ENCODE peak calls at places on chromosomes 1 and 21, in four cellular contexts. H is stimulated activated CD4-positive, alpha-beta T cell treated with anti-CD3 and anti-CD28 coated beads, Interleukin-12 subunit alpha, Interleukin-12 subunit beta, amount 100 ng/mL, for 4 hours; S is caudate nucleus; M is RKO. V is an unnamed sample.

GRCh38 chr1:235908742-235909520 is 42.2 kb upstream of the LYST start:
- DNase-seq in H (no peak), S (peak), M (peak), V (no peak)

GRCh38 chr1:178220094-178220493 is 126.2 kb downstream of the RASAL2 start:
- DNase-seq in H (no peak), S (no peak), M (peak), V (no peak)

GRCh38 chr1:29083318-29084195 is 40.1 kb downstream of the TMEM200B start:
- DNase-seq in H (no peak), S (no peak), M (no peak), V (no peak)

GRCh38 chr21:15063081-15063820 is 1.5 kb downstream of the NRIP1 start:
- DNase-seq in H (peak), S (no peak), M (peak), V (no peak)

GRCh38 chr1:93199150-93199549 is 18.6 kb downstream of the CCDC18 start:
- DNase-seq in H (no peak), S (no peak), M (no peak), V (no peak)

GRCh38 chr1:58870298-58870676 is 86.4 kb upstream of the JUN start:
- DNase-seq in H (no peak), S (no peak), M (no peak), V (no peak)

GRCh38 chr1:24315391-24315790 is 3.8 kb upstream of the GRHL3 start:
- DNase-seq in H (no peak), S (no peak), M (no peak), V (no peak)

GRCh38 chr21:33976082-33976979 is 60.7 kb upstream of the ATP5PO start:
- DNase-seq in H (peak), S (no peak), M (peak), V (no peak)

GRCh38 chr1:225980005-225980404 is 19.1 kb downstream of the SDE2 start:
- DNase-seq in H (no peak), S (no peak), M (no peak), V (no peak)

GRCh38 chr1:46061146-46061545 is 71.3 kb downstream of the PIK3R3 start:
- DNase-seq in H (no peak), S (no peak), M (no peak), V (no peak)

GRCh38 chr21:38267991-38268858 is 11.4 kb downstream of the KCNJ15 start:
- DNase-seq in H (no peak), S (no peak), M (no peak), V (no peak)

GRCh38 chr1:205936316-205936715 is 6.9 kb downstream of the SLC26A9 start:
- DNase-seq in H (no peak), S (no peak), M (no peak), V (no peak)

GRCh38 chr1:17177654-17178053 is 27.3 kb upstream of the PADI1 start:
- DNase-seq in H (no peak), S (no peak), M (no peak), V (no peak)

GRCh38 chr1:81032973-81033425 is 767.7 kb upstream of the ADGRL2 start:
- DNase-seq in H (no peak), S (no peak), M (no peak), V (no peak)

GRCh38 chr1:39816431-39817090 is 27.9 kb upstream of the BMP8B start:
- DNase-seq in H (peak), S (no peak), M (peak), V (peak)

GRCh38 chr1:15966081-15966955 is 9.6 kb downstream of the ZBTB17 start:
- DNase-seq in H (peak), S (no peak), M (no peak), V (no peak)

GRCh38 chr1:27491748-27492700 is 2.1 kb upstream of the WASF2 start:
- DNase-seq in H (no peak), S (peak), M (no peak), V (peak)

GRCh38 chr1:33032126-33032869 is 4.4 kb downstream of the AK2 start:
- DNase-seq in H (no peak), S (no peak), M (no peak), V (no peak)

GRCh38 chr21:44331650-44332306 is 7.4 kb downstream of the CFAP410 start:
- DNase-seq in H (no peak), S (no peak), M (no peak), V (no peak)

GRCh38 chr1:47765742-47766485 is 231.3 kb downstream of the TRABD2B start:
- DNase-seq in H (no peak), S (no peak), M (no peak), V (no peak)

GRCh38 chr1:36650200-36651065 is 167.7 kb upstream of the CSF3R start:
- DNase-seq in H (peak), S (no peak), M (peak), V (peak)

GRCh38 chr1:233614743-233615521 is 1.0 kb downstream of the KCNK1 start:
- DNase-seq in H (no peak), S (no peak), M (peak), V (no peak)